ENCODE peak calls at places on chromosomes 2 and 18, in eight cellular contexts. X is NCI-H446 treated with DMSO at 0.1 percent for 48 hours; M is nucleus accumbens; H is Daoy; Q is stimulated activated CD8-positive, alpha-beta memory T cell treated with anti-CD3 and anti-CD28 coated beads, Interleukin-15, amount 100 ng/mL, for 24 hours; F is activated CD4-positive, alpha-beta T cell treated with anti-CD3 and anti-CD28 coated beads, Interleukin-2, amount 10 ng/mL, durations not matched to agents 7 days and 5 days; P is activated T-cell treated with anti-CD3 and anti-CD28 coated beads for 1 hour; Z is tibial artery. W is an unnamed sample.

GRCh38 chr18:8994603-8995002 is 107.9 kb upstream of the NDUFV2 start:
- DNase-seq in X (no peak), M (no peak), H (no peak), Q (no peak), F (no peak), P (no peak), Z (no peak), W (no peak)

GRCh38 chr2:71595549-71595948 is 142.2 kb downstream of the DYSF start:
- DNase-seq in X (no peak), M (no peak), H (no peak), Q (no peak), F (no peak), P (no peak), Z (no peak), W (no peak)

GRCh38 chr2:26195006-26195961 is 22.4 kb downstream of the GAREM2 start:
- DNase-seq in X (no peak), M (no peak), H (no peak), Q (no peak), F (no peak), P (no peak), Z (no peak), W (no peak)

GRCh38 chr2:6394266-6394665 is 471.4 kb downstream of the CMPK2 start:
- DNase-seq in X (no peak), M (no peak), H (no peak), Q (no peak), F (no peak), P (no peak), Z (no peak), W (no peak)

GRCh38 chr18:46374850-46375249 is 270.7 kb downstream of the HAUS1 start:
- DNase-seq in X (no peak), M (no peak), H (no peak), Q (no peak), F (no peak), P (no peak), Z (no peak), W (no peak)

GRCh38 chr2:63673865-63674533 is 85.2 kb downstream of the MDH1 start:
- DNase-seq in X (no peak), M (no peak), H (no peak), Q (no peak), F (no peak), P (no peak), Z (no peak), W (no peak)

GRCh38 chr2:55099878-55100820 is 49.9 kb upstream of the RTN4 start:
- DNase-seq in X (no peak), M (no peak), H (no peak), Q (no peak), F (no peak), P (no peak), Z (no peak), W (peak; percentile 30)

GRCh38 chr2:161436411-161436810 is 20.3 kb downstream of the TBR1 start:
- DNase-seq in X (no peak), M (no peak), H (no peak), Q (no peak), F (no peak), P (no peak), Z (no peak), W (no peak)

GRCh38 chr2:20579866-20580265 is 71.0 kb downstream of the HS1BP3 start:
- DNase-seq in X (no peak), M (no peak), H (peak; percentile 83), Q (no peak), F (no peak), P (no peak), Z (peak; percentile 77), W (no peak)

GRCh38 chr2:222982010-222982908 is 69.7 kb upstream of the KCNE4 start:
- DNase-seq in X (peak; percentile 41), M (no peak), H (peak; percentile 56), Q (no peak), F (no peak), P (no peak), Z (peak; percentile 85), W (peak; percentile 80)

GRCh38 chr2:168355110-168355509 is 101.0 kb upstream of the CERS6 start:
- DNase-seq in X (no peak), M (no peak), H (no peak), Q (no peak), F (no peak), P (no peak), Z (no peak), W (no peak)

GRCh38 chr2:134009440-134009839 is 244.4 kb upstream of the MGAT5 start:
- DNase-seq in X (no peak), M (no peak), H (no peak), Q (no peak), F (no peak), P (no peak), Z (no peak), W (no peak)

GRCh38 chr2:2647156-2647555 is 316.1 kb upstream of the MYT1L start:
- DNase-seq in X (no peak), M (peak; percentile 56), H (peak; percentile 83), Q (no peak), F (peak; percentile 17), P (no peak), Z (no peak), W (peak; percentile 57)